ENCODE peak calls at places on chromosome 7, in seven cellular contexts. One of them, this sample, is unnamed.

GRCh38 chr7:137069249-137069963 is 201.0 kb downstream of the CHRM2 start:
- DNase-seq in psoas muscle: no peak
- DNase-seq in GM10248: no peak
- DNase-seq in type B pancreatic cell: no peak
- DNase-seq in foreskin fibroblast: no peak
- DNase-seq in PC-9: no peak
- DNase-seq in cardiac muscle cell: peak
- DNase-seq in this sample: no peak

GRCh38 chr7:97873606-97874005 is 1.4 kb upstream of the ASNS start:
- DNase-seq in PC-9: no peak
- DNase-seq in psoas muscle: no peak
- DNase-seq in GM10248: no peak
- DNase-seq in cardiac muscle cell: no peak
- DNase-seq in foreskin fibroblast: no peak
- DNase-seq in type B pancreatic cell: no peak
- DNase-seq in this sample: no peak

GRCh38 chr7:31493714-31494181 is 20.1 kb upstream of the ITPRID1 start:
- DNase-seq in psoas muscle: no peak
- DNase-seq in type B pancreatic cell: no peak
- DNase-seq in foreskin fibroblast: no peak
- DNase-seq in cardiac muscle cell: peak
- DNase-seq in GM10248: no peak
- DNase-seq in PC-9: peak
- DNase-seq in this sample: peak

GRCh38 chr7:157831901-157832810 is 495.4 kb downstream of the DNAJB6 start:
- DNase-seq in foreskin fibroblast: no peak
- DNase-seq in type B pancreatic cell: no peak
- DNase-seq in PC-9: no peak
- DNase-seq in cardiac muscle cell: no peak
- DNase-seq in psoas muscle: no peak
- DNase-seq in GM10248: no peak
- DNase-seq in this sample: no peak

GRCh38 chr7:41046221-41046761 is 656.6 kb downstream of the INHBA start:
- DNase-seq in type B pancreatic cell: no peak
- DNase-seq in PC-9: no peak
- DNase-seq in cardiac muscle cell: peak
- DNase-seq in psoas muscle: peak
- DNase-seq in foreskin fibroblast: peak
- DNase-seq in GM10248: no peak
- DNase-seq in this sample: peak

GRCh38 chr7:115911466-115911865 is 119.1 kb downstream of the TFEC start:
- DNase-seq in GM10248: no peak
- DNase-seq in PC-9: no peak
- DNase-seq in type B pancreatic cell: no peak
- DNase-seq in foreskin fibroblast: no peak
- DNase-seq in psoas muscle: no peak
- DNase-seq in cardiac muscle cell: no peak
- DNase-seq in this sample: no peak

GRCh38 chr7:842436-843031 is 10.3 kb downstream of the SUN1 start:
- DNase-seq in type B pancreatic cell: no peak
- DNase-seq in GM10248: no peak
- DNase-seq in psoas muscle: no peak
- DNase-seq in foreskin fibroblast: no peak
- DNase-seq in PC-9: no peak
- DNase-seq in cardiac muscle cell: no peak
- DNase-seq in this sample: no peak

GRCh38 chr7:142001163-142001874 is 5.6 kb downstream of the MGAM start:
- DNase-seq in psoas muscle: no peak
- DNase-seq in cardiac muscle cell: no peak
- DNase-seq in type B pancreatic cell: no peak
- DNase-seq in foreskin fibroblast: no peak
- DNase-seq in GM10248: no peak
- DNase-seq in PC-9: peak
- DNase-seq in this sample: no peak

GRCh38 chr7:54961391-54961790 is 57.4 kb upstream of the EGFR start:
- DNase-seq in PC-9: peak
- DNase-seq in GM10248: no peak
- DNase-seq in type B pancreatic cell: no peak
- DNase-seq in foreskin fibroblast: no peak
- DNase-seq in psoas muscle: no peak
- DNase-seq in cardiac muscle cell: no peak
- DNase-seq in this sample: no peak

GRCh38 chr7:48899932-48900331 is 24.4 kb upstream of the CDC14C start:
- DNase-seq in type B pancreatic cell: no peak
- DNase-seq in foreskin fibroblast: no peak
- DNase-seq in GM10248: no peak
- DNase-seq in psoas muscle: no peak
- DNase-seq in PC-9: no peak
- DNase-seq in cardiac muscle cell: peak
- DNase-seq in this sample: no peak

GRCh38 chr7:137961200-137962177 is 40.4 kb downstream of the CREB3L2 start:
- DNase-seq in type B pancreatic cell: no peak
- DNase-seq in GM10248: peak
- DNase-seq in cardiac muscle cell: no peak
- DNase-seq in psoas muscle: no peak
- DNase-seq in foreskin fibroblast: no peak
- DNase-seq in PC-9: no peak
- DNase-seq in this sample: no peak

GRCh38 chr7:134394046-134394445 is 64.9 kb downstream of the AKR1B1 start:
- DNase-seq in GM10248: no peak
- DNase-seq in psoas muscle: no peak
- DNase-seq in foreskin fibroblast: no peak
- DNase-seq in cardiac muscle cell: peak
- DNase-seq in PC-9: no peak
- DNase-seq in type B pancreatic cell: no peak
- DNase-seq in this sample: no peak

GRCh38 chr7:6623589-6624245 is 8.3 kb downstream of the ZNF853 start:
- DNase-seq in psoas muscle: no peak
- DNase-seq in foreskin fibroblast: no peak
- DNase-seq in type B pancreatic cell: no peak
- DNase-seq in PC-9: no peak
- DNase-seq in cardiac muscle cell: no peak
- DNase-seq in GM10248: peak
- DNase-seq in this sample: no peak

GRCh38 chr7:56078196-56078595 is 14.1 kb downstream of the SUMF2 start:
- DNase-seq in foreskin fibroblast: no peak
- DNase-seq in GM10248: no peak
- DNase-seq in psoas muscle: no peak
- DNase-seq in type B pancreatic cell: no peak
- DNase-seq in PC-9: no peak
- DNase-seq in cardiac muscle cell: no peak
- DNase-seq in this sample: no peak

GRCh38 chr7:78558571-78558970 is 760.0 kb downstream of the PHTF2 start:
- DNase-seq in type B pancreatic cell: no peak
- DNase-seq in PC-9: no peak
- DNase-seq in GM10248: no peak
- DNase-seq in foreskin fibroblast: no peak
- DNase-seq in cardiac muscle cell: no peak
- DNase-seq in psoas muscle: no peak
- DNase-seq in this sample: no peak

DNA sequence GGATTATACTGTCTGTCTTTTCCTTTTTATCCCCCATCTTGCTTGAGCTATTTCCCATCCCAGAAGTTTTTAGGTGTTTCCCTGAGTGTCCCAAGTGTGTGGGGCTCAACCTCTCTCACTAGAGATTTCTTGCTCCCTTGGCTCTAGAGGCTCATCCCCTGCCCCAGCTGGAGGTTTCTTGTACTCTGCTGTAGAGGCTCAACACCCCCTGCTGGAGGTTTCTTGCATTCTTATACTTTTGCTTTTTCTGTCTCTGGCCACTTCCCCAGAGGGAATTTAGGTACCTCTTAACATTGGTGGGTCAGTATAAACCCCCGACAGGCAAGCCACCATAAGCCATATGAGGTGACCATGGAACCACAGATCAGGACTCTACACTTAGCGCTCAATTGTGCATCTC is 114.2 kb upstream of the FAM3C start:
- DNase-seq in PC-9: no peak
- DNase-seq in foreskin fibroblast: no peak
- DNase-seq in psoas muscle: no peak
- DNase-seq in cardiac muscle cell: no peak
- DNase-seq in GM10248: no peak
- DNase-seq in type B pancreatic cell: no peak
- DNase-seq in this sample: no peak
- TF ChIP-seq CTCF in PC-9: no peak
- TF ChIP-seq CTCF in foreskin fibroblast: no peak
- TF ChIP-seq CTCF in psoas muscle: peak
- TF ChIP-seq CTCF in cardiac muscle cell: no peak
- TF ChIP-seq CTCF in GM10248: no peak
- TF ChIP-seq CTCF in type B pancreatic cell: peak
- TF ChIP-seq CTCF in this sample: no peak

GRCh38 chr7:106178593-106179134 is 66.6 kb upstream of the SYPL1 start:
- DNase-seq in cardiac muscle cell: peak
- DNase-seq in psoas muscle: no peak
- DNase-seq in PC-9: peak
- DNase-seq in type B pancreatic cell: no peak
- DNase-seq in GM10248: no peak
- DNase-seq in foreskin fibroblast: peak
- DNase-seq in this sample: peak
- TF ChIP-seq CTCF in cardiac muscle cell: peak
- TF ChIP-seq CTCF in psoas muscle: peak
- TF ChIP-seq CTCF in PC-9: peak
- TF ChIP-seq CTCF in type B pancreatic cell: no peak
- TF ChIP-seq CTCF in GM10248: peak
- TF ChIP-seq CTCF in foreskin fibroblast: peak
- TF ChIP-seq CTCF in this sample: no peak

GRCh38 chr7:36945612-36946400 is 221.5 kb upstream of the AOAH start:
- DNase-seq in psoas muscle: no peak
- DNase-seq in type B pancreatic cell: no peak
- DNase-seq in cardiac muscle cell: no peak
- DNase-seq in GM10248: no peak
- DNase-seq in PC-9: no peak
- DNase-seq in foreskin fibroblast: no peak
- DNase-seq in this sample: no peak
- TF ChIP-seq CTCF in psoas muscle: no peak
- TF ChIP-seq CTCF in type B pancreatic cell: no peak
- TF ChIP-seq CTCF in cardiac muscle cell: no peak
- TF ChIP-seq CTCF in GM10248: no peak
- TF ChIP-seq CTCF in PC-9: no peak
- TF ChIP-seq CTCF in foreskin fibroblast: no peak
- TF ChIP-seq CTCF in this sample: no peak

DNA sequence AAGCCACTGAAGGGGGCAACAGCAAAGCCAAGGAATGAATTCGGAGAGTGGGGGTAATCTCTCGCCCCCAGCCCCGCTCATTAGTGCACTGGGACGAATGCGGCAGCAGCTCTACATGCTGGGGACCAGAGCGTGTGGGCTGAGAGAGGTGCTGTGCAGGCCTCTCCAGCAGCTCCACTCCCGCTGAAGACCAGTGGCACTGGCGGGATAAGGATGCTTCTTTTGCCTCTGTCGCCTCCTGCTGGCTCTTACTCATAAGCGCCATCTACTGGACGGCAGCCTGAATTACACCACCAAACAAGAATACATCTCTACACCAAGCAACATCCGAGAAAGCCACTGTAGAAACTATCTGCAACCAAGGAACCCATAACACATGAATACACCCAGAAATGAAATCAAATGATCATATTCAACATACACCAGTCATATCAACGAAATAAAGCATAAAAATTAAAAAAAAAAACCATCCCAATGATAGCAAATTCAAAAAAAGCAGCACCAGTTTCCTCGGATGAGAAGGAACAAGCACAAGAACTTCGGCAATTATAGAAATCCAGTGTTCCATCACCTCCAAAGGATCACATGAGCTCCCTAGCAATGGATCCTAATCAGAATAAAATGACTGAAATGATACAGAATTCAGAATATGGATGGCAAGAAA is 79.0 kb upstream of the TMEM168 start:
- DNase-seq in foreskin fibroblast: peak
- DNase-seq in PC-9: peak
- DNase-seq in type B pancreatic cell: no peak
- DNase-seq in cardiac muscle cell: peak
- DNase-seq in GM10248: peak
- DNase-seq in psoas muscle: no peak
- DNase-seq in this sample: peak
- TF ChIP-seq CTCF in foreskin fibroblast: peak
- TF ChIP-seq CTCF in PC-9: peak
- TF ChIP-seq CTCF in type B pancreatic cell: peak
- TF ChIP-seq CTCF in cardiac muscle cell: peak
- TF ChIP-seq CTCF in GM10248: peak
- TF ChIP-seq CTCF in psoas muscle: peak
- TF ChIP-seq CTCF in this sample: peak

GRCh38 chr7:73977626-73978618 is 50.1 kb upstream of the ELN start:
- DNase-seq in cardiac muscle cell: no peak
- DNase-seq in psoas muscle: no peak
- DNase-seq in foreskin fibroblast: no peak
- DNase-seq in PC-9: no peak
- DNase-seq in GM10248: peak
- DNase-seq in type B pancreatic cell: no peak
- DNase-seq in this sample: no peak

GRCh38 chr7:73976761-73977625 is 51.0 kb upstream of the ELN start:
- DNase-seq in psoas muscle: no peak
- DNase-seq in type B pancreatic cell: no peak
- DNase-seq in cardiac muscle cell: no peak
- DNase-seq in foreskin fibroblast: peak
- DNase-seq in PC-9: no peak
- DNase-seq in GM10248: no peak
- DNase-seq in this sample: no peak

GRCh38 chr7:73980206-73980605 is 47.8 kb upstream of the ELN start:
- DNase-seq in type B pancreatic cell: no peak
- DNase-seq in cardiac muscle cell: no peak
- DNase-seq in GM10248: peak
- DNase-seq in PC-9: no peak
- DNase-seq in psoas muscle: no peak
- DNase-seq in foreskin fibroblast: no peak
- DNase-seq in this sample: no peak

GRCh38 chr7:73974948-73975926 is 52.7 kb upstream of the ELN start:
- DNase-seq in foreskin fibroblast: no peak
- DNase-seq in cardiac muscle cell: no peak
- DNase-seq in type B pancreatic cell: peak
- DNase-seq in PC-9: no peak
- DNase-seq in GM10248: no peak
- DNase-seq in psoas muscle: no peak
- DNase-seq in this sample: no peak

GRCh38 chr7:73978681-73979563 is 49.1 kb upstream of the ELN start:
- DNase-seq in psoas muscle: peak
- DNase-seq in cardiac muscle cell: peak
- DNase-seq in PC-9: peak
- DNase-seq in foreskin fibroblast: no peak
- DNase-seq in GM10248: peak
- DNase-seq in type B pancreatic cell: no peak
- DNase-seq in this sample: peak
- TF ChIP-seq CTCF in psoas muscle: peak
- TF ChIP-seq CTCF in cardiac muscle cell: peak
- TF ChIP-seq CTCF in PC-9: peak
- TF ChIP-seq CTCF in foreskin fibroblast: no peak
- TF ChIP-seq CTCF in GM10248: peak
- TF ChIP-seq CTCF in type B pancreatic cell: peak
- TF ChIP-seq CTCF in this sample: peak

DNA sequence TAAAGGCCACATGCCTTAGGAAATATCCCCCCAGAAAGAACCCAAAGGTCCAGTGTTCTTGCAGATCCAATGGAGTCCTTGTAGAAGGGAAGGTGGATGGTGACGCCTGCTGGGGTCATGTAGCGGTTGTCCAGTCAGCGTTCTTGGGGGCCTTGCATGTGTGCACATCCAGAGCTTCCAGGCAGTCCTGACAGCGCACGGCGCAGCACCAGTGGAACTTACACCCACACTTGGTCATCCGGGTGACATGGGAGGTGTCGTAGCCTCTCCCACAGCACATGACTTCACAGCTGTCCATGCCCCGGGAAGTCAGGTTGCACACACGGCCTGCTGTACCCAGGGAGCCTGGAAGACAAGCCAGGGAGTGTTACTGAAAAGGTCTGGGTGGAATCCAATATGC is 44.8 kb downstream of the WNT2 start:
- DNase-seq in GM10248: no peak
- DNase-seq in PC-9: no peak
- DNase-seq in foreskin fibroblast: no peak
- DNase-seq in type B pancreatic cell: no peak
- DNase-seq in cardiac muscle cell: no peak
- DNase-seq in psoas muscle: no peak
- DNase-seq in this sample: no peak
- TF ChIP-seq CTCF in GM10248: no peak
- TF ChIP-seq CTCF in PC-9: no peak
- TF ChIP-seq CTCF in foreskin fibroblast: no peak
- TF ChIP-seq CTCF in type B pancreatic cell: no peak
- TF ChIP-seq CTCF in cardiac muscle cell: no peak
- TF ChIP-seq CTCF in psoas muscle: no peak
- TF ChIP-seq CTCF in this sample: no peak